ENCODE peak calls at places on chromosomes 13 and 19, in eight cellular contexts. One of them, this sample, is unnamed.

GRCh38 chr13:98564204-98564603 is 12.7 kb downstream of the STK24 start:
- DNase-seq in cardiac fibroblast: no peak
- DNase-seq in fibroblast of lung: no peak
- DNase-seq in neural progenitor cell: no peak
- DNase-seq in brain microvascular endothelial cell: no peak
- DNase-seq in osteoblast: no peak
- DNase-seq in A549: no peak
- DNase-seq in heart left ventricle: no peak
- DNase-seq in this sample: no peak

GRCh38 chr19:32324631-32325215 is 20.7 kb upstream of the ZNF507 start:
- DNase-seq in cardiac fibroblast: no peak
- DNase-seq in fibroblast of lung: no peak
- DNase-seq in neural progenitor cell: no peak
- DNase-seq in brain microvascular endothelial cell: no peak
- DNase-seq in osteoblast: no peak
- DNase-seq in A549: no peak
- DNase-seq in heart left ventricle: no peak
- DNase-seq in this sample: no peak

GRCh38 chr19:6103217-6103644 is 7.1 kb downstream of the RFX2 start:
- DNase-seq in cardiac fibroblast: peak
- DNase-seq in fibroblast of lung: peak
- DNase-seq in neural progenitor cell: no peak
- DNase-seq in brain microvascular endothelial cell: peak
- DNase-seq in osteoblast: peak
- DNase-seq in A549: no peak
- DNase-seq in heart left ventricle: peak
- DNase-seq in this sample: peak

GRCh38 chr13:36431204-36432105 is 840 bp upstream of the CCNA1 start:
- DNase-seq in cardiac fibroblast: no peak
- DNase-seq in fibroblast of lung: no peak
- DNase-seq in neural progenitor cell: peak
- DNase-seq in brain microvascular endothelial cell: no peak
- DNase-seq in osteoblast: peak
- DNase-seq in A549: no peak
- DNase-seq in heart left ventricle: no peak
- DNase-seq in this sample: no peak

GRCh38 chr13:111461445-111462149 is 141.2 kb downstream of the TEX29 start:
- DNase-seq in cardiac fibroblast: no peak
- DNase-seq in fibroblast of lung: no peak
- DNase-seq in neural progenitor cell: no peak
- DNase-seq in brain microvascular endothelial cell: no peak
- DNase-seq in osteoblast: no peak
- DNase-seq in A549: no peak
- DNase-seq in heart left ventricle: no peak
- DNase-seq in this sample: no peak

GRCh38 chr19:43820098-43820860 is 6.8 kb upstream of the ZNF283 start:
- DNase-seq in cardiac fibroblast: peak
- DNase-seq in fibroblast of lung: peak
- DNase-seq in neural progenitor cell: no peak
- DNase-seq in brain microvascular endothelial cell: peak
- DNase-seq in osteoblast: peak
- DNase-seq in A549: peak
- DNase-seq in heart left ventricle: peak
- DNase-seq in this sample: no peak

GRCh38 chr19:55440411-55441105 is 2.5 kb downstream of the SHISA7 start:
- DNase-seq in cardiac fibroblast: no peak
- DNase-seq in fibroblast of lung: no peak
- DNase-seq in neural progenitor cell: peak
- DNase-seq in brain microvascular endothelial cell: no peak
- DNase-seq in osteoblast: peak
- DNase-seq in A549: no peak
- DNase-seq in heart left ventricle: no peak
- DNase-seq in this sample: no peak

GRCh38 chr19:13842294-13843103 is 34.4 kb upstream of the NANOS3 start:
- DNase-seq in cardiac fibroblast: peak
- DNase-seq in fibroblast of lung: peak
- DNase-seq in neural progenitor cell: peak
- DNase-seq in brain microvascular endothelial cell: no peak
- DNase-seq in osteoblast: peak
- DNase-seq in A549: peak
- DNase-seq in heart left ventricle: peak
- DNase-seq in this sample: no peak

GRCh38 chr13:45295536-45295935 is 45.4 kb downstream of the TPT1 start:
- DNase-seq in cardiac fibroblast: peak
- DNase-seq in fibroblast of lung: no peak
- DNase-seq in neural progenitor cell: no peak
- DNase-seq in brain microvascular endothelial cell: no peak
- DNase-seq in osteoblast: no peak
- DNase-seq in A549: no peak
- DNase-seq in heart left ventricle: no peak
- DNase-seq in this sample: no peak

GRCh38 chr19:7869453-7869909 is 4.7 kb downstream of the PRR36 start:
- DNase-seq in cardiac fibroblast: peak
- DNase-seq in fibroblast of lung: no peak
- DNase-seq in neural progenitor cell: peak
- DNase-seq in brain microvascular endothelial cell: no peak
- DNase-seq in osteoblast: peak
- DNase-seq in A549: peak
- DNase-seq in heart left ventricle: no peak
- DNase-seq in this sample: no peak

GRCh38 chr13:51913421-51914136 is 51.8 kb downstream of the CCDC70 start:
- DNase-seq in cardiac fibroblast: no peak
- DNase-seq in fibroblast of lung: no peak
- DNase-seq in neural progenitor cell: peak
- DNase-seq in brain microvascular endothelial cell: no peak
- DNase-seq in osteoblast: no peak
- DNase-seq in A549: no peak
- DNase-seq in heart left ventricle: no peak
- DNase-seq in this sample: no peak

GRCh38 chr13:50588736-50589135 is 254.8 kb downstream of the DLEU7 start:
- DNase-seq in cardiac fibroblast: no peak
- DNase-seq in fibroblast of lung: peak
- DNase-seq in neural progenitor cell: no peak
- DNase-seq in brain microvascular endothelial cell: no peak
- DNase-seq in osteoblast: peak
- DNase-seq in A549: no peak
- DNase-seq in heart left ventricle: no peak
- DNase-seq in this sample: no peak

GRCh38 chr13:25203256-25203794 is 31.2 kb upstream of the AMER2 start:
- DNase-seq in cardiac fibroblast: no peak
- DNase-seq in fibroblast of lung: no peak
- DNase-seq in neural progenitor cell: no peak
- DNase-seq in brain microvascular endothelial cell: no peak
- DNase-seq in osteoblast: peak
- DNase-seq in A549: no peak
- DNase-seq in heart left ventricle: no peak
- DNase-seq in this sample: no peak

GRCh38 chr19:17737690-17738153 is 13.6 kb upstream of the FCHO1 start:
- DNase-seq in cardiac fibroblast: no peak
- DNase-seq in fibroblast of lung: peak
- DNase-seq in neural progenitor cell: no peak
- DNase-seq in brain microvascular endothelial cell: no peak
- DNase-seq in osteoblast: peak
- DNase-seq in A549: no peak
- DNase-seq in heart left ventricle: no peak
- DNase-seq in this sample: no peak

GRCh38 chr13:38090913-38091312 is 221.3 kb upstream of the TRPC4 start:
- DNase-seq in cardiac fibroblast: no peak
- DNase-seq in fibroblast of lung: no peak
- DNase-seq in neural progenitor cell: peak
- DNase-seq in brain microvascular endothelial cell: no peak
- DNase-seq in osteoblast: no peak
- DNase-seq in A549: no peak
- DNase-seq in heart left ventricle: no peak
- DNase-seq in this sample: no peak

GRCh38 chr19:30492581-30492980 is 120.4 kb downstream of the ZNF536 start:
- DNase-seq in cardiac fibroblast: no peak
- DNase-seq in fibroblast of lung: no peak
- DNase-seq in neural progenitor cell: no peak
- DNase-seq in brain microvascular endothelial cell: no peak
- DNase-seq in osteoblast: no peak
- DNase-seq in A549: no peak
- DNase-seq in heart left ventricle: no peak
- DNase-seq in this sample: no peak

GRCh38 chr13:106963151-106963550 is 395.2 kb upstream of the ARGLU1 start:
- DNase-seq in cardiac fibroblast: no peak
- DNase-seq in fibroblast of lung: no peak
- DNase-seq in neural progenitor cell: no peak
- DNase-seq in brain microvascular endothelial cell: no peak
- DNase-seq in osteoblast: no peak
- DNase-seq in A549: no peak
- DNase-seq in heart left ventricle: no peak
- DNase-seq in this sample: no peak

GRCh38 chr13:110323172-110323851 is 16.2 kb downstream of the COL4A2 start:
- DNase-seq in cardiac fibroblast: peak
- DNase-seq in fibroblast of lung: peak
- DNase-seq in neural progenitor cell: no peak
- DNase-seq in brain microvascular endothelial cell: peak
- DNase-seq in osteoblast: peak
- DNase-seq in A549: peak
- DNase-seq in heart left ventricle: no peak
- DNase-seq in this sample: no peak
- H3K4me3 ChIP-seq in cardiac fibroblast: no peak
- H3K4me3 ChIP-seq in fibroblast of lung: no peak
- H3K4me3 ChIP-seq in neural progenitor cell: no peak
- H3K4me3 ChIP-seq in brain microvascular endothelial cell: no peak
- H3K4me3 ChIP-seq in osteoblast: peak
- H3K4me3 ChIP-seq in A549: no peak
- H3K4me3 ChIP-seq in heart left ventricle: no peak
- H3K4me3 ChIP-seq in this sample: no peak

GRCh38 chr13:30647420-30647819 is 29.7 kb downstream of the USPL1 start:
- DNase-seq in cardiac fibroblast: no peak
- DNase-seq in fibroblast of lung: no peak
- DNase-seq in neural progenitor cell: no peak
- DNase-seq in brain microvascular endothelial cell: no peak
- DNase-seq in osteoblast: no peak
- DNase-seq in A549: no peak
- DNase-seq in heart left ventricle: no peak
- DNase-seq in this sample: no peak
- TF ChIP-seq CTCF in cardiac fibroblast: no peak
- TF ChIP-seq CTCF in fibroblast of lung: no peak
- TF ChIP-seq CTCF in neural progenitor cell: no peak
- TF ChIP-seq CTCF in brain microvascular endothelial cell: no peak
- TF ChIP-seq CTCF in osteoblast: no peak
- TF ChIP-seq CTCF in A549: no peak
- TF ChIP-seq CTCF in heart left ventricle: no peak
- TF ChIP-seq CTCF in this sample: no peak

GRCh38 chr19:47445937-47446402 is 25.7 kb downstream of the SLC8A2 start:
- DNase-seq in cardiac fibroblast: peak
- DNase-seq in fibroblast of lung: no peak
- DNase-seq in neural progenitor cell: peak
- DNase-seq in brain microvascular endothelial cell: no peak
- DNase-seq in osteoblast: peak
- DNase-seq in A549: peak
- DNase-seq in heart left ventricle: no peak
- DNase-seq in this sample: no peak

GRCh38 chr19:47446534-47447469 is 24.9 kb downstream of the SLC8A2 start:
- DNase-seq in cardiac fibroblast: peak
- DNase-seq in fibroblast of lung: no peak
- DNase-seq in neural progenitor cell: peak
- DNase-seq in brain microvascular endothelial cell: no peak
- DNase-seq in osteoblast: no peak
- DNase-seq in A549: peak
- DNase-seq in heart left ventricle: no peak
- DNase-seq in this sample: no peak

GRCh38 chr19:47450478-47450877 is 21.2 kb downstream of the SLC8A2 start:
- DNase-seq in cardiac fibroblast: no peak
- DNase-seq in fibroblast of lung: no peak
- DNase-seq in neural progenitor cell: no peak
- DNase-seq in brain microvascular endothelial cell: no peak
- DNase-seq in osteoblast: no peak
- DNase-seq in A549: no peak
- DNase-seq in heart left ventricle: no peak
- DNase-seq in this sample: no peak

GRCh38 chr19:47447470-47448359 is 24.0 kb downstream of the SLC8A2 start:
- DNase-seq in cardiac fibroblast: peak
- DNase-seq in fibroblast of lung: peak
- DNase-seq in neural progenitor cell: peak
- DNase-seq in brain microvascular endothelial cell: peak
- DNase-seq in osteoblast: peak
- DNase-seq in A549: peak
- DNase-seq in heart left ventricle: no peak
- DNase-seq in this sample: no peak

DNA sequence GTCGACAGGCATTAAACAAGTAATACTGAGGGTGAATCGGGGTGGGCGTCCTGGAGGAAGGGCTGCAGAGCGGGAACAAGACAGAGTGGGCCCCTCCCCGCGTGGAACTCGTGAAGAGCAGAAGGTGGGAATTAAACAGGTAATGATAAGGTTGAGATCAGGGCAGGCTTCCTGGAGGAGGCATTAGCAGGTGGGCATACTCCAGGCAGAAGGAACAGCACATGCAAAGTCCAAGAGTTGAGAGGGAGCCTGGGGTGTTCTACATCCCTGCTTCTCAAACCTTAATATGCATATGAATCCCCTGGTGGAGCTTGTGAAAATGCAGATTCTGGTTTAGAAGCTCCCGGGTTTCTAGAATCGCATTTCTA is 23.3 kb downstream of the SLC8A2 start:
- DNase-seq in cardiac fibroblast: no peak
- DNase-seq in fibroblast of lung: no peak
- DNase-seq in neural progenitor cell: no peak
- DNase-seq in brain microvascular endothelial cell: no peak
- DNase-seq in osteoblast: no peak
- DNase-seq in A549: no peak
- DNase-seq in heart left ventricle: no peak
- DNase-seq in this sample: no peak
- H3K4me3 ChIP-seq in cardiac fibroblast: no peak
- H3K4me3 ChIP-seq in fibroblast of lung: no peak
- H3K4me3 ChIP-seq in neural progenitor cell: peak
- H3K4me3 ChIP-seq in brain microvascular endothelial cell: no peak
- H3K4me3 ChIP-seq in osteoblast: no peak
- H3K4me3 ChIP-seq in A549: no peak
- H3K4me3 ChIP-seq in heart left ventricle: no peak
- H3K4me3 ChIP-seq in this sample: no peak

GRCh38 chr19:50005428-50005827 is 19.7 kb downstream of the VRK3 start:
- DNase-seq in cardiac fibroblast: no peak
- DNase-seq in fibroblast of lung: no peak
- DNase-seq in neural progenitor cell: no peak
- DNase-seq in brain microvascular endothelial cell: no peak
- DNase-seq in osteoblast: no peak
- DNase-seq in A549: no peak
- DNase-seq in heart left ventricle: no peak
- DNase-seq in this sample: no peak

GRCh38 chr19:50007947-50008346 is 17.2 kb downstream of the VRK3 start:
- DNase-seq in cardiac fibroblast: no peak
- DNase-seq in fibroblast of lung: no peak
- DNase-seq in neural progenitor cell: no peak
- DNase-seq in brain microvascular endothelial cell: no peak
- DNase-seq in osteoblast: no peak
- DNase-seq in A549: no peak
- DNase-seq in heart left ventricle: no peak
- DNase-seq in this sample: no peak

GRCh38 chr19:50007170-50007569 is 18.0 kb downstream of the VRK3 start:
- DNase-seq in cardiac fibroblast: no peak
- DNase-seq in fibroblast of lung: no peak
- DNase-seq in neural progenitor cell: no peak
- DNase-seq in brain microvascular endothelial cell: no peak
- DNase-seq in osteoblast: no peak
- DNase-seq in A549: no peak
- DNase-seq in heart left ventricle: no peak
- DNase-seq in this sample: no peak

GRCh38 chr19:50003810-50004419 is 21.3 kb downstream of the VRK3 start:
- DNase-seq in cardiac fibroblast: peak
- DNase-seq in fibroblast of lung: peak
- DNase-seq in neural progenitor cell: no peak
- DNase-seq in brain microvascular endothelial cell: peak
- DNase-seq in osteoblast: peak
- DNase-seq in A549: peak
- DNase-seq in heart left ventricle: no peak
- DNase-seq in this sample: peak

GRCh38 chr19:50008532-50008931 is 16.6 kb downstream of the VRK3 start:
- DNase-seq in cardiac fibroblast: peak
- DNase-seq in fibroblast of lung: no peak
- DNase-seq in neural progenitor cell: peak
- DNase-seq in brain microvascular endothelial cell: no peak
- DNase-seq in osteoblast: no peak
- DNase-seq in A549: peak
- DNase-seq in heart left ventricle: no peak
- DNase-seq in this sample: no peak
- TF ChIP-seq CTCF in cardiac fibroblast: peak
- TF ChIP-seq CTCF in fibroblast of lung: no peak
- TF ChIP-seq CTCF in neural progenitor cell: peak
- TF ChIP-seq CTCF in brain microvascular endothelial cell: peak
- TF ChIP-seq CTCF in osteoblast: peak
- TF ChIP-seq CTCF in A549: peak
- TF ChIP-seq CTCF in heart left ventricle: no peak
- TF ChIP-seq CTCF in this sample: peak